ENCODE peak calls at places on chromosomes 11 and 22, in nine cellular contexts. One of them, this sample, is unnamed.

GRCh38 chr11:8691601-8692000 is 9.0 kb downstream of the RPL27A start:
- DNase-seq in HEK293T: no peak
- DNase-seq in IMR-90: no peak
- DNase-seq in stomach: no peak
- DNase-seq in activated T-cell treated with anti-CD3 and anti-CD28 coated beads, Interleukin-2, amount 50 U/mL, for 4 hours: no peak
- DNase-seq in fibroblast of villous mesenchyme: no peak
- DNase-seq in AG04450: no peak
- DNase-seq in smooth muscle cell of the brain vasculature: no peak
- DNase-seq in AG08396: no peak
- DNase-seq in this sample: no peak

GRCh38 chr11:57566035-57566504 is 1.4 kb downstream of the UBE2L6 start:
- DNase-seq in smooth muscle cell of the brain vasculature: no peak
- DNase-seq in AG04450: no peak
- DNase-seq in activated T-cell treated with anti-CD3 and anti-CD28 coated beads, Interleukin-2, amount 50 U/mL, for 4 hours: peak
- DNase-seq in IMR-90: peak
- DNase-seq in HEK293T: no peak
- DNase-seq in fibroblast of villous mesenchyme: peak
- DNase-seq in AG08396: peak
- DNase-seq in stomach: peak
- DNase-seq in this sample: no peak

GRCh38 chr22:42299586-42300285 is 29.3 kb upstream of the TCF20 start:
- DNase-seq in AG04450: no peak
- DNase-seq in activated T-cell treated with anti-CD3 and anti-CD28 coated beads, Interleukin-2, amount 50 U/mL, for 4 hours: peak
- DNase-seq in AG08396: no peak
- DNase-seq in fibroblast of villous mesenchyme: no peak
- DNase-seq in stomach: peak
- DNase-seq in smooth muscle cell of the brain vasculature: no peak
- DNase-seq in HEK293T: no peak
- DNase-seq in IMR-90: no peak
- DNase-seq in this sample: no peak

GRCh38 chr11:125070699-125071254 is 7.7 kb downstream of the SLC37A2 start:
- DNase-seq in smooth muscle cell of the brain vasculature: no peak
- DNase-seq in stomach: peak
- DNase-seq in activated T-cell treated with anti-CD3 and anti-CD28 coated beads, Interleukin-2, amount 50 U/mL, for 4 hours: no peak
- DNase-seq in HEK293T: no peak
- DNase-seq in fibroblast of villous mesenchyme: peak
- DNase-seq in AG08396: peak
- DNase-seq in AG04450: no peak
- DNase-seq in IMR-90: peak
- DNase-seq in this sample: peak

GRCh38 chr11:34284836-34285235 is 73.0 kb downstream of the ABTB2 start:
- DNase-seq in AG08396: no peak
- DNase-seq in stomach: no peak
- DNase-seq in fibroblast of villous mesenchyme: no peak
- DNase-seq in smooth muscle cell of the brain vasculature: no peak
- DNase-seq in HEK293T: no peak
- DNase-seq in AG04450: no peak
- DNase-seq in IMR-90: no peak
- DNase-seq in activated T-cell treated with anti-CD3 and anti-CD28 coated beads, Interleukin-2, amount 50 U/mL, for 4 hours: no peak
- DNase-seq in this sample: no peak

GRCh38 chr11:126862664-126863247 is 137.8 kb downstream of the KIRREL3 start:
- DNase-seq in AG08396: no peak
- DNase-seq in AG04450: no peak
- DNase-seq in activated T-cell treated with anti-CD3 and anti-CD28 coated beads, Interleukin-2, amount 50 U/mL, for 4 hours: no peak
- DNase-seq in smooth muscle cell of the brain vasculature: no peak
- DNase-seq in HEK293T: no peak
- DNase-seq in fibroblast of villous mesenchyme: no peak
- DNase-seq in IMR-90: no peak
- DNase-seq in stomach: no peak
- DNase-seq in this sample: no peak

GRCh38 chr22:25134451-25134850 is 65.2 kb upstream of the CRYBB3 start:
- DNase-seq in AG04450: no peak
- DNase-seq in activated T-cell treated with anti-CD3 and anti-CD28 coated beads, Interleukin-2, amount 50 U/mL, for 4 hours: no peak
- DNase-seq in IMR-90: no peak
- DNase-seq in fibroblast of villous mesenchyme: no peak
- DNase-seq in HEK293T: no peak
- DNase-seq in smooth muscle cell of the brain vasculature: no peak
- DNase-seq in stomach: no peak
- DNase-seq in AG08396: no peak
- DNase-seq in this sample: no peak

GRCh38 chr11:62444271-62444833 is 25.5 kb downstream of the SCGB1A1 start:
- DNase-seq in HEK293T: no peak
- DNase-seq in fibroblast of villous mesenchyme: peak
- DNase-seq in stomach: peak
- DNase-seq in AG04450: peak
- DNase-seq in smooth muscle cell of the brain vasculature: peak
- DNase-seq in AG08396: peak
- DNase-seq in activated T-cell treated with anti-CD3 and anti-CD28 coated beads, Interleukin-2, amount 50 U/mL, for 4 hours: peak
- DNase-seq in IMR-90: peak
- DNase-seq in this sample: no peak

GRCh38 chr11:8068605-8069221 is 12.3 kb upstream of the TUB start:
- DNase-seq in HEK293T: no peak
- DNase-seq in smooth muscle cell of the brain vasculature: peak
- DNase-seq in AG08396: peak
- DNase-seq in fibroblast of villous mesenchyme: peak
- DNase-seq in stomach: no peak
- DNase-seq in AG04450: peak
- DNase-seq in IMR-90: peak
- DNase-seq in activated T-cell treated with anti-CD3 and anti-CD28 coated beads, Interleukin-2, amount 50 U/mL, for 4 hours: no peak
- DNase-seq in this sample: no peak

GRCh38 chr11:74678591-74679512 is 52.4 kb downstream of the CHRDL2 start:
- DNase-seq in AG04450: no peak
- DNase-seq in activated T-cell treated with anti-CD3 and anti-CD28 coated beads, Interleukin-2, amount 50 U/mL, for 4 hours: no peak
- DNase-seq in IMR-90: peak
- DNase-seq in stomach: peak
- DNase-seq in AG08396: no peak
- DNase-seq in HEK293T: no peak
- DNase-seq in fibroblast of villous mesenchyme: peak
- DNase-seq in smooth muscle cell of the brain vasculature: no peak
- DNase-seq in this sample: no peak

This sample was measured in HCT116.